ENCODE peak calls at places on chromosome 10, in four cellular contexts. W is IMR-90, A is iris pigment epithelial cell, M is AG04450. C is an unnamed sample.

GRCh38 chr10:338176-339037 is 203.2 kb downstream of the ZMYND11 start:
- DNase-seq in W (peak), A (peak), M (no peak), C (no peak)

GRCh38 chr10:99667108-99667751 is 7.9 kb downstream of the ENTPD7 start:
- DNase-seq in W (peak), A (peak), M (peak), C (peak)

GRCh38 chr10:68073631-68074403 is 1.3 kb downstream of the HERC4 start:
- DNase-seq in W (peak), A (peak), M (no peak), C (peak)

GRCh38 chr10:30079423-30079822 is 20.0 kb upstream of the JCAD start:
- DNase-seq in W (no peak), A (no peak), M (no peak), C (no peak)

GRCh38 chr10:121715969-121716368 is 117.7 kb upstream of the FGFR2 start:
- DNase-seq in W (no peak), A (no peak), M (no peak), C (no peak)

GRCh38 chr10:95864906-95865813 is 42.6 kb upstream of the CC2D2B start:
- DNase-seq in W (peak), A (peak), M (peak), C (peak)

GRCh38 chr10:21055339-21056135 is 158.4 kb upstream of the NEBL start:
- DNase-seq in W (no peak), A (no peak), M (no peak), C (no peak)

GRCh38 chr10:102342958-102343357 is 52.5 kb upstream of the NFKB2 start:
- DNase-seq in W (peak), A (peak), M (peak), C (peak)

GRCh38 chr10:62250594-62251198 is 17.9 kb downstream of the RTKN2 start:
- DNase-seq in W (peak), A (peak), M (no peak), C (peak)

GRCh38 chr10:23396695-23397094 is 42.2 kb upstream of the OTUD1 start:
- DNase-seq in W (no peak), A (no peak), M (no peak), C (no peak)

GRCh38 chr10:46544989-46545791 is 11.3 kb downstream of the GPRIN2 start:
- DNase-seq in W (no peak), A (peak), M (no peak), C (no peak)

GRCh38 chr10:90227786-90228185 is 526.4 kb downstream of the KIF20B start:
- DNase-seq in W (no peak), A (no peak), M (no peak), C (no peak)

GRCh38 chr10:130772676-130773075 is 538.8 kb downstream of the TCERG1L start:
- DNase-seq in W (no peak), A (no peak), M (no peak), C (no peak)

GRCh38 chr10:132986978-132987377 is 44.6 kb upstream of the CFAP46 start:
- DNase-seq in W (no peak), A (no peak), M (no peak), C (no peak)

GRCh38 chr10:72088879-72089585 is 681 bp upstream of the SPOCK2 start:
- DNase-seq in W (no peak), A (no peak), M (no peak), C (peak)

GRCh38 chr10:127945335-127945734 is 38.4 kb downstream of the PTPRE start:
- DNase-seq in W (peak), A (peak), M (no peak), C (peak)

GRCh38 chr10:92553959-92554358 is 19.9 kb downstream of the IDE start:
- DNase-seq in W (no peak), A (no peak), M (no peak), C (no peak)

GRCh38 chr10:31765546-31765945 is 163.1 kb downstream of the ARHGAP12 start:
- DNase-seq in W (no peak), A (no peak), M (no peak), C (no peak)

C was measured in fibroblast of villous mesenchyme.